ENCODE peak calls at places on chromosomes 16 and 17, in ten cellular contexts. G is Caco-2, M is endothelial cell of umbilical vein, R is GM06990, E is fibroblast of lung, W is left ventricle myocardium inferior, L is fibroblast of mammary gland, V is brain microvascular endothelial cell, N is pancreas, A is breast epithelium. U is an unnamed sample.

GRCh38 chr16:66569131-66569530 is 2.9 kb downstream of the CMTM1 start:
- DNase-seq in E (peak; percentile 72), N (no peak), G (no peak), V (peak; percentile 23), W (no peak), R (no peak), A (no peak), M (peak; percentile 70), L (peak; percentile 74), U (no peak)

GRCh38 chr17:81716674-81716996 is 4.6 kb downstream of the SLC25A10 start:
- DNase-seq in N (no peak), R (no peak), M (no peak), W (no peak), L (no peak), A (no peak), V (no peak), G (no peak), E (no peak), U (no peak)

GRCh38 chr16:15752717-15753488 is 102.9 kb downstream of the NDE1 start:
- DNase-seq in W (no peak), M (no peak), G (no peak), E (no peak), L (no peak), V (no peak), A (no peak), N (no peak), R (no peak), U (no peak)

GRCh38 chr16:24670623-24671454 is 58.6 kb upstream of the TNRC6A start:
- DNase-seq in A (no peak), W (peak; percentile 64), L (peak; percentile 92), E (peak; percentile 89), V (peak; percentile 93), G (no peak), R (peak; percentile 37), M (peak; percentile 59), N (peak; percentile 23), U (peak; percentile 81)

GRCh38 chr17:71085238-71086033 is 916.1 kb downstream of the KCNJ2 start:
- DNase-seq in M (no peak), W (no peak), E (peak; percentile 14), V (no peak), A (no peak), G (peak; percentile 61), L (peak; percentile 30), R (no peak), N (no peak), U (no peak)

GRCh38 chr17:6669479-6670212 is 18.1 kb downstream of the C17orf100 start:
- DNase-seq in E (no peak), N (no peak), M (no peak), A (no peak), L (no peak), R (no peak), W (no peak), G (no peak), V (no peak), U (no peak)

GRCh38 chr16:66406534-66407368 is 20.3 kb upstream of the BEAN1 start:
- DNase-seq in L (peak; percentile 59), G (peak; percentile 88), R (peak; percentile 58), V (peak; percentile 63), M (peak; percentile 75), N (peak; percentile 78), W (peak; percentile 89), E (peak; percentile 64), A (peak; percentile 71), U (no peak)

GRCh38 chr16:50908468-50908867 is 166.6 kb downstream of the CYLD start:
- DNase-seq in W (no peak), R (no peak), G (no peak), M (no peak), N (no peak), E (no peak), V (no peak), L (no peak), A (no peak), U (no peak)

GRCh38 chr17:51428668-51429486 is 168.5 kb downstream of the UTP18 start:
- DNase-seq in A (no peak), W (no peak), E (no peak), G (no peak), N (no peak), V (no peak), R (no peak), L (no peak), M (no peak), U (no peak)

GRCh38 chr16:28188085-28188916 is 23.5 kb downstream of the XPO6 start:
- DNase-seq in R (peak; percentile 60), G (no peak), E (peak; percentile 58), N (no peak), V (no peak), L (no peak), A (no peak), M (no peak), W (no peak), U (no peak)

GRCh38 chr17:50129303-50129945 is 536 bp downstream of the SAMD14 start:
- DNase-seq in W (no peak), R (no peak), L (no peak), N (no peak), M (no peak), E (no peak), V (no peak), A (no peak), G (peak; percentile 69), U (no peak)

GRCh38 chr17:16462070-16462864 is 29.7 kb downstream of the LRRC75A start:
- DNase-seq in R (no peak), G (no peak), L (no peak), M (no peak), E (no peak), A (no peak), N (no peak), W (no peak), V (no peak), U (no peak)

GRCh38 chr17:16464001-16464640 is 27.9 kb downstream of the LRRC75A start:
- DNase-seq in E (no peak), G (no peak), N (no peak), L (no peak), R (no peak), W (no peak), M (no peak), A (no peak), V (no peak), U (no peak)

GRCh38 chr17:16464641-16465312 is 27.2 kb downstream of the LRRC75A start:
- DNase-seq in L (no peak), N (no peak), G (no peak), A (no peak), E (no peak), M (no peak), R (no peak), V (no peak), W (no peak), U (no peak)

GRCh38 chr17:16461606-16461866 is 30.5 kb downstream of the LRRC75A start:
- DNase-seq in N (no peak), L (no peak), W (no peak), G (no peak), M (no peak), R (no peak), A (no peak), V (no peak), E (no peak), U (no peak)

GRCh38 chr17:16463341-16464000 is 28.5 kb downstream of the LRRC75A start:
- DNase-seq in R (no peak), A (no peak), W (peak; percentile 63), N (peak; percentile 67), L (no peak), M (peak; percentile 70), E (peak; percentile 59), V (no peak), G (no peak), U (no peak)
- TF ChIP-seq CTCF in R (no peak), A (no peak), W (peak; percentile 47), N (peak; percentile 17), L (no peak), M (peak; percentile 69), E (peak; percentile 44), V (peak; percentile 45), G (peak; percentile 11), U (peak; percentile 66)

DNA sequence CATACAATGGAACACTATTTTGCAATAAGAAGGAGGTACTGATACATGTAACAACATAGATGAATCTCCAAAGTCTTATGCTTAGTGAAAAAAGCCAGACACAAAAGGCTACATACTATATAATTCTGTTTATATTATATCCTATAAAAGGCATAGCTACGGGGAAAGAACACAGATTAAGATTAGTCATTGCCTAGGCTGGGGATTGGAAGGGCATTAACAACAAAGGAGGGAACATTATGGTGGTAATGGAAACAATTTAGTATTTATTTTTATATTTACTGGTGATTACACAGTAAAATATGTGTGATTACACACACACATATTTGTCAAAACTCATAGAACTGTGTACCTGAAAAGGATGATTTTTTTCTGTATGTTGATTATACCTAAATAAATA is 278.1 kb downstream of the ZFHX3 start:
- DNase-seq in R (no peak), W (no peak), A (no peak), V (no peak), N (no peak), G (no peak), M (no peak), E (no peak), L (no peak), U (no peak)
- H3K4me3 ChIP-seq in R (no peak overlapping the region), W (no peak overlapping the region), A (no peak overlapping the region), V (no peak overlapping the region), N (no peak overlapping the region), G (no peak overlapping the region), M (no peak overlapping the region), E (no peak overlapping the region), L (no peak overlapping the region), U (no peak overlapping the region)

DNA sequence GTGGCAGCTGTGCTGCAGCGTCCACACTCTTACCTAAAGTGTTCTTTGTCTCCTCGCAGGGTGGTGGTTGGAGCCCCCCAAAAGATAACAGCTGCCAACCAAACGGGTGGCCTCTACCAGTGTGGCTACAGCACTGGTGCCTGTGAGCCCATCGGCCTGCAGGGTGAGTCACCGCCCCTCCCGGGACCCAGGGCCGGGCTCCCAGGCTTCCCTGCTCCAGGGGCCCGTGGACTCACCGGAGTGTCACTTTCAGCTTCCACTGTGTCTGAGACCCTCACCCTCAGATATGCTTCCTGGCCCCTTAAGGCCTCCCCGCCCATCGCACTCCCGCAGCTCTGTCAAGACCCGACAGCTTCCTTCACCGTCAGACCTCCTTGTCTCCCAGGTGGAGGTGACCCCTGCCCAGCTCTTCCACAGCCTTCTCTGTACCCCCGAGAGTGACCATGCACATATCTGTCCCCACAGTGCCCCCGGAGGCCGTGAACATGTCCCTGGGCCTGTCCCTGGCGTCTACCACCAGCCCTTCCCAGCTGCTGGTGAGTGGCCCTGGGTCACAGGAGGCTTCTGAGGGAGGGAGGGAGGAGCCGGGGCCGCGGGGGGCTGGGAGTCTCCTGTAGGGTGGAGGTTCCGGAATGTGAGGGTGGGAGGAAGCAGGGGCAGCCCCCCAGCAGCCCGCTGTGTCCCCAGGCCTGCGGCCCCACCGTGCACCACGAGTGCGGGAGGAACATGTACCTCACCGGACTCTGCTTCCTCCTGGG is 1.8 kb downstream of the ITGAX start:
- DNase-seq in W (no peak), E (no peak), G (no peak), N (no peak), V (no peak), A (no peak), R (no peak), M (no peak), L (no peak), U (no peak)
- TF ChIP-seq CTCF in W (no peak), E (no peak), G (no peak), N (no peak), V (no peak), A (no peak), R (no peak), M (no peak), L (no peak), U (no peak)

DNA sequence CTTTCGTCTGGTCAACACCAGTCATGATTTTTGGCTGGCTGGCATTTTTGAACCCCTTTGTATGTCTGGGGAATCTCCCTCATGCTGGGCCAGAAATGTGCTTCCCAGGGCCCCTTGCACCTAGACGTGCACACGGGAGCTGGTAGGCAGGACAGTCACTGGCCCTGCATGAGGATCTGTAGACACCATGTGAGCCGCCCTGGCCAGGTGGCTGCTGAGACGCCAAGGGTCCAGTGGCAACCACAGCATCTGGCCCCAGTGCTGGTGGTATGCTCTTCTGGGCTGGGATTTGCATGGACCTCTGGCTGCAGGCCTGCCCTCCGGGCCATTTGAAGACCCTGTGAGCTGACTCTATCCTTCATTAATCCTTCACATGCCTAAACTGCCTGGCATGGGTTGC is 67.5 kb downstream of the NT5M start:
- DNase-seq in V (no peak), N (no peak), M (no peak), A (no peak), W (no peak), E (no peak), L (no peak), R (no peak), G (no peak), U (no peak)
- H3K4me3 ChIP-seq in V (no peak overlapping the region), N (no peak overlapping the region), M (no peak overlapping the region), A (no peak overlapping the region), W (no peak overlapping the region), E (no peak overlapping the region), L (no peak overlapping the region), R (no peak overlapping the region), G (no peak overlapping the region), U (no peak overlapping the region)

U was measured in retinal pigment epithelial cell.